ENCODE peak calls at places on chromosome 21, in six cellular contexts. One of them, this sample, is unnamed.

GRCh38 chr21:46515109-46515508 is 56.4 kb downstream of the DIP2A start:
- DNase-seq in T47D: no peak
- DNase-seq in retina: no peak
- DNase-seq in NCI-H1105 treated with DMSO at 0.1 percent for 48 hours: no peak
- DNase-seq in GM03348: peak; percentile 35
- DNase-seq in lung: no peak
- DNase-seq in this sample: peak; percentile 42

GRCh38 chr21:45562965-45563364 is 20.7 kb upstream of the SLC19A1 start:
- DNase-seq in T47D: no peak
- DNase-seq in lung: no peak
- DNase-seq in retina: no peak
- DNase-seq in GM03348: no peak
- DNase-seq in NCI-H1105 treated with DMSO at 0.1 percent for 48 hours: no peak
- DNase-seq in this sample: no peak

GRCh38 chr21:36854391-36854790 is 112.1 kb downstream of the HLCS start:
- DNase-seq in T47D: no peak
- DNase-seq in GM03348: peak; percentile 28
- DNase-seq in NCI-H1105 treated with DMSO at 0.1 percent for 48 hours: no peak
- DNase-seq in retina: peak; percentile 53
- DNase-seq in lung: no peak
- DNase-seq in this sample: no peak

GRCh38 chr21:44462090-44462833 is 7.0 kb downstream of the LRRC3 start:
- DNase-seq in NCI-H1105 treated with DMSO at 0.1 percent for 48 hours: no peak
- DNase-seq in retina: no peak
- DNase-seq in T47D: no peak
- DNase-seq in lung: no peak
- DNase-seq in GM03348: no peak
- DNase-seq in this sample: no peak

GRCh38 chr21:34612056-34612455 is 2.9 kb downstream of the RCAN1 start:
- DNase-seq in NCI-H1105 treated with DMSO at 0.1 percent for 48 hours: no peak
- DNase-seq in lung: no peak
- DNase-seq in GM03348: no peak
- DNase-seq in T47D: no peak
- DNase-seq in retina: no peak
- DNase-seq in this sample: no peak

GRCh38 chr21:38984982-38985422 is 179.3 kb downstream of the ETS2 start:
- DNase-seq in NCI-H1105 treated with DMSO at 0.1 percent for 48 hours: no peak
- DNase-seq in GM03348: peak; percentile 90
- DNase-seq in lung: no peak
- DNase-seq in T47D: no peak
- DNase-seq in retina: no peak
- DNase-seq in this sample: no peak

GRCh38 chr21:43736224-43736883 is 17.4 kb downstream of the PDXK start:
- DNase-seq in GM03348: no peak
- DNase-seq in NCI-H1105 treated with DMSO at 0.1 percent for 48 hours: no peak
- DNase-seq in retina: no peak
- DNase-seq in lung: no peak
- DNase-seq in T47D: no peak
- DNase-seq in this sample: no peak

GRCh38 chr21:38859852-38860251 is 54.1 kb downstream of the ETS2 start:
- DNase-seq in T47D: no peak
- DNase-seq in retina: no peak
- DNase-seq in GM03348: no peak
- DNase-seq in NCI-H1105 treated with DMSO at 0.1 percent for 48 hours: no peak
- DNase-seq in lung: no peak
- DNase-seq in this sample: no peak

GRCh38 chr21:38811257-38811656 is 5.5 kb downstream of the ETS2 start:
- DNase-seq in GM03348: peak; percentile 73
- DNase-seq in T47D: no peak
- DNase-seq in lung: no peak
- DNase-seq in retina: no peak
- DNase-seq in NCI-H1105 treated with DMSO at 0.1 percent for 48 hours: no peak
- DNase-seq in this sample: no peak

This sample was measured in CD8-positive, alpha-beta T cell.